ENCODE peak calls at places on chromosomes 2 and 18, in seven cellular contexts. M, P, T, N, X, E and U are unnamed samples.

GRCh38 chr18:55588876-55589595 is 1.0 kb upstream of the TCF4 start:
- DNase-seq in M (peak), P (no peak), T (no peak), N (no peak), X (peak), E (no peak), U (peak)

GRCh38 chr2:35741556-35741955 is 614.0 kb upstream of the CRIM1 start:
- DNase-seq in M (no peak), P (no peak), T (no peak), N (no peak), X (no peak), E (no peak), U (peak)

GRCh38 chr2:19632327-19633040 is 269.3 kb downstream of the TTC32 start:
- DNase-seq in M (no peak), P (no peak), T (no peak), N (peak), X (no peak), E (no peak), U (peak)

GRCh38 chr2:211836409-211836808 is 702.2 kb downstream of the ERBB4 start:
- DNase-seq in M (no peak), P (no peak), T (no peak), N (no peak), X (no peak), E (no peak), U (peak)

GRCh38 chr2:14448340-14448739 is 184.2 kb upstream of the LRATD1 start:
- DNase-seq in M (no peak), P (no peak), T (no peak), N (no peak), X (no peak), E (no peak), U (no peak)

GRCh38 chr18:77376043-77376732 is 126.5 kb downstream of the GALR1 start:
- DNase-seq in M (no peak), P (no peak), T (no peak), N (no peak), X (no peak), E (no peak), U (no peak)

GRCh38 chr2:217887841-217888665 is 114.7 kb downstream of the TNS1 start:
- DNase-seq in M (peak), P (no peak), T (no peak), N (no peak), X (no peak), E (no peak), U (no peak)

GRCh38 chr2:162731917-162732804 is 106.4 kb downstream of the KCNH7 start:
- DNase-seq in M (no peak), P (no peak), T (no peak), N (no peak), X (no peak), E (no peak), U (no peak)

GRCh38 chr18:79934311-79935097 is 16.9 kb downstream of the SLC66A2 start:
- DNase-seq in M (no peak), P (no peak), T (no peak), N (no peak), X (no peak), E (no peak), U (no peak)

GRCh38 chr2:76998713-76999112 is 523.5 kb downstream of the LRRTM4 start:
- DNase-seq in M (no peak), P (no peak), T (no peak), N (no peak), X (no peak), E (no peak), U (peak)

GRCh38 chr2:121187351-121187921 is 97.6 kb downstream of the TFCP2L1 start:
- DNase-seq in M (no peak), P (no peak), T (no peak), N (no peak), X (no peak), E (no peak), U (no peak)

GRCh38 chr2:191199929-191200328 is 45.3 kb upstream of the MYO1B start:
- DNase-seq in M (no peak), P (no peak), T (no peak), N (no peak), X (no peak), E (no peak), U (no peak)

GRCh38 chr2:174981336-174981735 is 23.8 kb downstream of the CHN1 start:
- DNase-seq in M (no peak), P (no peak), T (no peak), N (no peak), X (no peak), E (no peak), U (no peak)

GRCh38 chr2:111184725-111185495 is 64.2 kb downstream of the BCL2L11 start:
- DNase-seq in M (no peak), P (no peak), T (no peak), N (no peak), X (peak), E (no peak), U (peak)

GRCh38 chr2:241813806-241814570 is 5.0 kb downstream of the NEU4 start:
- DNase-seq in M (peak), P (no peak), T (peak), N (no peak), X (no peak), E (no peak), U (no peak)

GRCh38 chr18:26419746-26420145 is 128.6 kb downstream of the KCTD1 start:
- DNase-seq in M (peak), P (no peak), T (no peak), N (no peak), X (no peak), E (no peak), U (no peak)

GRCh38 chr2:5587726-5588125 is 104.5 kb upstream of the SOX11 start:
- DNase-seq in M (no peak), P (no peak), T (no peak), N (no peak), X (no peak), E (no peak), U (no peak)

GRCh38 chr2:127403460-127403859 is 14.8 kb upstream of the PROC start:
- DNase-seq in M (no peak), P (no peak), T (no peak), N (no peak), X (no peak), E (no peak), U (no peak)

GRCh38 chr2:190545756-190546385 is 11.3 kb upstream of the NEMP2 start:
- DNase-seq in M (no peak), P (no peak), T (no peak), N (no peak), X (peak), E (no peak), U (no peak)

GRCh38 chr2:16664052-16664731 is 1.4 kb downstream of the CYRIA start:
- DNase-seq in M (peak), P (no peak), T (peak), N (no peak), X (peak), E (no peak), U (peak)

GRCh38 chr2:47403829-47404228 is 873 bp downstream of the MSH2 start:
- DNase-seq in M (peak), P (peak), T (no peak), N (no peak), X (no peak), E (no peak), U (no peak)

GRCh38 chr2:218169757-218170546 is 3.2 kb upstream of the CXCR1 start:
- DNase-seq in M (no peak), P (no peak), T (no peak), N (no peak), X (no peak), E (no peak), U (peak)

GRCh38 chr2:76008001-76008702 is 297.4 kb upstream of the GCFC2 start:
- DNase-seq in M (no peak), P (no peak), T (peak), N (no peak), X (no peak), E (no peak), U (no peak)

GRCh38 chr2:96687711-96688640 is 45.4 kb downstream of the FER1L5 start:
- DNase-seq in M (no peak), P (no peak), T (no peak), N (no peak), X (no peak), E (no peak), U (no peak)

GRCh38 chr2:119659601-119660342 is 19.2 kb upstream of the TMEM177 start:
- DNase-seq in M (peak), P (peak), T (peak), N (no peak), X (peak), E (peak), U (peak)

GRCh38 chr2:148613231-148614023 is 31.1 kb upstream of the EPC2 start:
- DNase-seq in M (no peak), P (no peak), T (no peak), N (no peak), X (no peak), E (no peak), U (no peak)

GRCh38 chr2:168758970-168759820 is 43.2 kb upstream of the NOSTRIN start:
- DNase-seq in M (peak), P (no peak), T (peak), N (peak), X (peak), E (peak), U (peak)

GRCh38 chr18:48475635-48476549 is 62.9 kb upstream of the CTIF start:
- DNase-seq in M (peak), P (no peak), T (peak), N (peak), X (peak), E (no peak), U (peak)

GRCh38 chr2:29215073-29215472 is 99.9 kb downstream of the CLIP4 start:
- DNase-seq in M (peak), P (no peak), T (no peak), N (no peak), X (no peak), E (no peak), U (no peak)

GRCh38 chr18:3903341-3903740 is 453.4 kb downstream of the TGIF1 start:
- DNase-seq in M (no peak), P (no peak), T (no peak), N (peak), X (peak), E (no peak), U (peak)

GRCh38 chr2:225120175-225120574 is 77.9 kb upstream of the DOCK10 start:
- DNase-seq in M (no peak), P (no peak), T (no peak), N (no peak), X (no peak), E (no peak), U (peak)

GRCh38 chr18:495452-495851 is 5.0 kb downstream of the COLEC12 start:
- DNase-seq in M (no peak), P (no peak), T (no peak), N (no peak), X (no peak), E (no peak), U (no peak)

GRCh38 chr2:179655627-179656026 is 205.8 kb downstream of the ZNF385B start:
- DNase-seq in M (no peak), P (no peak), T (no peak), N (no peak), X (peak), E (no peak), U (peak)

GRCh38 chr2:121128741-121129659 is 156.0 kb downstream of the TFCP2L1 start:
- DNase-seq in M (no peak), P (peak), T (no peak), N (no peak), X (peak), E (no peak), U (peak)

GRCh38 chr2:169808211-169808610 is 9.5 kb downstream of the SSB start:
- DNase-seq in M (no peak), P (no peak), T (no peak), N (no peak), X (no peak), E (no peak), U (no peak)

GRCh38 chr2:118618279-118618678 is 229.2 kb downstream of the EN1 start:
- DNase-seq in M (no peak), P (no peak), T (no peak), N (no peak), X (no peak), E (no peak), U (no peak)

GRCh38 chr2:22273853-22274252 is 1111.1 kb upstream of the KLHL29 start:
- DNase-seq in M (no peak), P (no peak), T (no peak), N (no peak), X (no peak), E (no peak), U (no peak)

GRCh38 chr2:136582631-136583205 is 182.6 kb upstream of the THSD7B start:
- DNase-seq in M (no peak), P (peak), T (peak), N (no peak), X (no peak), E (no peak), U (peak)

GRCh38 chr2:49288113-49288710 is 133.9 kb upstream of the FSHR start:
- DNase-seq in M (no peak), P (no peak), T (no peak), N (no peak), X (no peak), E (no peak), U (no peak)